ENCODE peak calls at places on chromosome X, in ten cellular contexts. K, H, Q, Y, O, J, M, X, I and F are unnamed samples. For H3K4me1, the result is how much of the 10 kb centered on the place peaks cover.

GRCh38 chrX:15956684-15957083 is 102.1 kb upstream of the AP1S2 start:
- DNase-seq in K (no peak), H (no peak), Q (no peak), Y (no peak), O (no peak), J (no peak), M (no peak), X (no peak), I (no peak), F (no peak)

GRCh38 chrX:41381685-41382084 is 47.7 kb downstream of the DDX3X start:
- DNase-seq in K (peak), H (peak), Q (peak), Y (no peak), O (no peak), J (peak), M (no peak), X (peak), I (peak), F (no peak)

GRCh38 chrX:6432211-6432610 is 102.7 kb downstream of the VCX3A start:
- DNase-seq in K (no peak), H (no peak), Q (no peak), Y (no peak), O (no peak), J (no peak), M (no peak), X (no peak), I (no peak), F (no peak)

GRCh38 chrX:100994352-100995281 is 25.1 kb downstream of the ARL13A start:
- DNase-seq in K (no peak), H (no peak), Q (peak), Y (no peak), O (no peak), J (peak), M (no peak), X (peak), I (peak), F (no peak)

GRCh38 chrX:112081781-112082482 is 644 bp downstream of the TRPC5 start:
- DNase-seq in K (no peak), H (no peak), Q (no peak), Y (peak), O (no peak), J (no peak), M (no peak), X (no peak), I (no peak), F (no peak)

GRCh38 chrX:9533611-9534010 is 68.8 kb downstream of the TBL1X start:
- DNase-seq in K (no peak), H (no peak), Q (no peak), Y (no peak), O (no peak), J (no peak), M (no peak), X (no peak), I (no peak), F (no peak)

GRCh38 chrX:17654116-17654515 is 83.2 kb upstream of the SCML1 start:
- DNase-seq in K (no peak), H (no peak), Q (no peak), Y (no peak), O (no peak), J (no peak), M (no peak), X (no peak), I (no peak), F (no peak)

GRCh38 chrX:17689971-17690409 is 47.3 kb upstream of the SCML1 start:
- DNase-seq in K (peak), H (peak), Q (peak), Y (no peak), O (peak), J (peak), M (no peak), X (peak), I (peak), F (peak)

GRCh38 chrX:74232859-74233258 is 71.1 kb upstream of the ZCCHC13 start:
- DNase-seq in K (no peak), H (no peak), Q (no peak), Y (no peak), O (no peak), J (no peak), M (no peak), X (peak), I (peak), F (no peak)

GRCh38 chrX:29044802-29045201 is 457.6 kb downstream of the IL1RAPL1 start:
- DNase-seq in K (no peak), H (no peak), Q (no peak), Y (no peak), O (no peak), J (no peak), M (no peak), X (no peak), I (peak), F (no peak)

GRCh38 chrX:132490086-132490419 is 1.2 kb upstream of the MBNL3 start:
- DNase-seq in K (no peak), H (no peak), Q (no peak), Y (no peak), O (no peak), J (no peak), M (no peak), X (no peak), I (no peak), F (no peak)

GRCh38 chrX:44035576-44035975 is 62.4 kb upstream of the NDP start:
- DNase-seq in K (no peak), H (no peak), Q (no peak), Y (no peak), O (no peak), J (no peak), M (no peak), X (no peak), I (no peak), F (no peak)

GRCh38 chrX:144637731-144638130 is 609.6 kb upstream of the SPANXN1 start:
- DNase-seq in K (no peak), H (no peak), Q (no peak), Y (no peak), O (no peak), J (no peak), M (no peak), X (no peak), I (no peak), F (no peak)

GRCh38 chrX:106397788-106398538 is 213.8 kb upstream of the RADX start:
- DNase-seq in K (no peak), H (no peak), Q (peak), Y (no peak), O (no peak), J (no peak), M (no peak), X (no peak), I (no peak), F (no peak)

GRCh38 chrX:77451041-77451440 is 3.9 kb downstream of the FGF16 start:
- DNase-seq in K (no peak), H (no peak), Q (no peak), Y (no peak), O (no peak), J (no peak), M (no peak), X (no peak), I (peak), F (no peak)

GRCh38 chrX:76555816-76556215 is 128.3 kb downstream of the MAGEE1 start:
- DNase-seq in K (no peak), H (no peak), Q (peak), Y (no peak), O (no peak), J (no peak), M (no peak), X (peak), I (peak), F (no peak)

GRCh38 chrX:319579-320125 is 1.1 kb upstream of the GTPBP6 start:
- DNase-seq in K (no peak), H (no peak), Q (no peak), Y (peak), O (peak), J (no peak), M (no peak), X (no peak), I (no peak), F (no peak)

GRCh38 chrX:50962156-50962555 is 51.6 kb downstream of the BMP15 start:
- DNase-seq in K (no peak), H (no peak), Q (no peak), Y (no peak), O (no peak), J (no peak), M (no peak), X (no peak), I (no peak), F (no peak)

GRCh38 chrX:111013778-111014455 is 82.1 kb upstream of the PAK3 start:
- DNase-seq in K (no peak), H (no peak), Q (no peak), Y (no peak), O (no peak), J (no peak), M (no peak), X (no peak), I (no peak), F (no peak)

DNA sequence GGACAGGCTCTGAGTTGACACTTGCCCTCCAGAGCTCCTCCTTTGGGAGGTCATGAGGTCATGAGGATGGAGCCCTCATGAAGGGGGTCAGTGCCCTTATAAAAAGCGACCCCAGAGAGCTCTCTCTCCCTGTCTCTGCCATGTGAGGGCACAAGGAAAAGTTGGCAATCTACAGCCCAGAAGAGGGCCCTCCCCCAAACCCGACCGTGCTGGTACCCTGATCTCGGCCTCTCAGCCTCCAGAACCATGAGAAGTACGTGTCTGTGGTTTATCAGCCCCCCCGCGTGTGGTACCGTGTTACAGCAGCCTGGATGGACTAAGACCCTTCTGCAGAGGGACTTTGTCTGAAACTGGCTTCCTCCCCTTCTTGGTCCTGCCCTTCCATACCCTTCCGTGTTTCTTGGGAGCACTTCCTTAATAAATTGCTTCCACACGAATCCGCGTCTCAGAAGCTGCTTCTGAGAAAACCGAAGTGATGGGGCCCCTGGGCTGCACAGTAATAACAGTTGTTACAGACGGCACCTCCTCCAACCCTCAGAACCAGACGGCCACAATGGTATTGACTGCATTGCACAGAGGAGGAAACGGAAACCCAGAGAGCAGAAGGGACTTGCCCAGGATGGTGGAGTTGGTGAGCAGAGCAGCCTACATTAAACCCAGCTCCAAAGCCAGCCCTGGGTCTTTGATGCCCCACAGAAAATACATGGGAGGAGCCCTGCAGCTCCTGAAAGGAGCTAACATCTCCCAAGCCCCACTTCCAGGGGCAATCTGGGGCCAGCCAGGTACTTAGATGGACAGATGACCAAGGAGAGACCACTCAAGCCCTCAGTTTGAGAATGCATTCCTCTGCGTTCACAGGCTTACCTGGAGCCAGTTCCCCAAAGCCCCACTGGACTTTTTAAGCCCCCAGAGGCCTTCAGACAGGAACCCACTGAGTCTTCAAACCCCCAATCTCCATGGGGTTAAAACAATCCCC is 242.7 kb downstream of the BCOR start:
- DNase-seq in K (no peak), H (no peak), Q (no peak), Y (no peak), O (no peak), J (no peak), M (no peak), X (no peak), I (no peak), F (no peak)
- H3K4me1 ChIP-seq in K (under half), H (under half), Q (under half), Y (under half), O (under half), J (under half), M (under half), X (under half), I (under half), F (under half)

GRCh38 chrX:109839694-109840358 is 106.8 kb upstream of the ACSL4 start:
- DNase-seq in K (no peak), H (no peak), Q (peak), Y (no peak), O (no peak), J (no peak), M (no peak), X (peak), I (no peak), F (no peak)

GRCh38 chrX:109841869-109842579 is 109.0 kb upstream of the ACSL4 start:
- DNase-seq in K (no peak), H (no peak), Q (no peak), Y (no peak), O (no peak), J (no peak), M (no peak), X (no peak), I (peak), F (no peak)

GRCh38 chrX:109841257-109841656 is 108.2 kb upstream of the ACSL4 start:
- DNase-seq in K (no peak), H (no peak), Q (no peak), Y (no peak), O (no peak), J (no peak), M (no peak), X (no peak), I (no peak), F (no peak)

GRCh38 chrX:109842611-109843010 is 109.6 kb upstream of the ACSL4 start:
- DNase-seq in K (no peak), H (no peak), Q (no peak), Y (no peak), O (no peak), J (no peak), M (no peak), X (no peak), I (no peak), F (no peak)

GRCh38 chrX:109840585-109840984 is 107.5 kb upstream of the ACSL4 start:
- DNase-seq in K (no peak), H (peak), Q (peak), Y (no peak), O (no peak), J (peak), M (no peak), X (peak), I (peak), F (peak)
- TF ChIP-seq POLR2A in K (no peak), H (no peak), Q (no peak), Y (no peak), O (no peak), J (no peak), M (no peak), X (no peak), I (no peak), F (no peak)

GRCh38 chrX:12118134-12118533 is 20.1 kb upstream of the FRMPD4 start:
- DNase-seq in K (no peak), H (no peak), Q (no peak), Y (no peak), O (no peak), J (no peak), M (no peak), X (no peak), I (peak), F (no peak)
- H3K4me1 ChIP-seq in K (under half), H (under half), Q (under half), Y (under half), O (under half), J (under half), M (under half), X (under half), I (under half), F (under half)

GRCh38 chrX:70289793-70290770 is at the start of the genes KIF4A and PDZD11:
- DNase-seq in K (peak), H (peak), Q (peak), Y (peak), O (peak), J (peak), M (peak), X (peak), I (peak), F (peak)
- TF ChIP-seq POLR2A in K (no peak), H (no peak), Q (peak), Y (no peak), O (no peak), J (no peak), M (no peak), X (peak), I (peak), F (no peak)